ENCODE peak calls at places on chromosomes 7 and 10, in four cellular contexts. W is KBM-7, H is neuronal stem cell, J is AG08395. D is an unnamed sample.

GRCh38 chr10:73840056-73840402 is 28.6 kb upstream of the NDST2 start:
- DNase-seq in W (no peak), H (no peak), J (no peak), D (no peak)

GRCh38 chr10:59176241-59177030 is at the start of gene PHYHIPL:
- DNase-seq in W (no peak), H (peak), J (no peak), D (no peak)

GRCh38 chr10:131891196-131891928 is 9.4 kb upstream of the PPP2R2D start:
- DNase-seq in W (peak), H (peak), J (no peak), D (no peak)

GRCh38 chr7:68911754-68912153 is 686.5 kb upstream of the AUTS2 start:
- DNase-seq in W (no peak), H (no peak), J (no peak), D (no peak)

GRCh38 chr7:159136442-159136841 is 8.2 kb downstream of the VIPR2 start:
- DNase-seq in W (no peak), H (no peak), J (no peak), D (no peak)

GRCh38 chr7:20220293-20220755 is 3.1 kb upstream of the MACC1 start:
- DNase-seq in W (no peak), H (no peak), J (no peak), D (no peak)

GRCh38 chr7:151011097-151011409 is 13.2 kb downstream of the ATG9B start:
- DNase-seq in W (no peak), H (no peak), J (no peak), D (no peak)

GRCh38 chr10:69810998-69811397 is 9.3 kb downstream of the COL13A1 start:
- DNase-seq in W (no peak), H (no peak), J (no peak), D (no peak)

GRCh38 chr7:48280100-48280499 is 108.8 kb downstream of the ABCA13 start:
- DNase-seq in W (no peak), H (no peak), J (peak), D (peak)

GRCh38 chr7:30348083-30348560 is 63.7 kb downstream of the ZNRF2 start:
- DNase-seq in W (peak), H (no peak), J (peak), D (peak)

GRCh38 chr7:155860840-155861479 is 48.7 kb upstream of the SHH start:
- DNase-seq in W (no peak), H (no peak), J (no peak), D (peak)

GRCh38 chr7:92560602-92561001 is 29.6 kb downstream of the FAM133B start:
- DNase-seq in W (no peak), H (no peak), J (no peak), D (no peak)

GRCh38 chr10:28922127-28922526 is 244.8 kb downstream of the BAMBI start:
- DNase-seq in W (no peak), H (no peak), J (peak), D (no peak)

GRCh38 chr7:127901895-127902703 is 129.1 kb downstream of the LRRC4 start:
- DNase-seq in W (no peak), H (no peak), J (no peak), D (no peak)

GRCh38 chr7:38142736-38143135 is 35.3 kb upstream of the STARD3NL start:
- DNase-seq in W (no peak), H (no peak), J (no peak), D (peak)

GRCh38 chr10:18044976-18045720 is 93.4 kb downstream of the SLC39A12 start:
- DNase-seq in W (peak), H (no peak), J (no peak), D (no peak)

GRCh38 chr10:3778708-3779108 is 6.3 kb downstream of the KLF6 start:
- DNase-seq in W (no peak), H (no peak), J (no peak), D (no peak)

GRCh38 chr10:51700228-51700835 is 937 bp upstream of the CSTF2T start:
- DNase-seq in W (no peak), H (no peak), J (no peak), D (peak)

GRCh38 chr10:96395931-96396877 is 37.4 kb upstream of the OPALIN start:
- DNase-seq in W (peak), H (peak), J (peak), D (peak)

GRCh38 chr7:124550036-124550435 is 215.6 kb downstream of the GPR37 start:
- DNase-seq in W (no peak), H (no peak), J (peak), D (no peak)

GRCh38 chr7:130935564-130936157 is 201.7 kb upstream of the KLF14 start:
- DNase-seq in W (no peak), H (no peak), J (no peak), D (no peak)

D was measured in LHCN-M2.